ENCODE peak calls at places on chromosomes 2 and 18, in four cellular contexts. S is CD8-positive, alpha-beta T cell; W is GM13977; D is right lobe of liver. E is an unnamed sample.

GRCh38 chr2:127448526-127448925 is 30.3 kb downstream of the PROC start:
- DNase-seq in S (no peak), D (no peak), W (no peak), E (no peak)

GRCh38 chr2:68357608-68358337 is 7.3 kb upstream of the PLEK start:
- DNase-seq in W (peak), D (no peak), S (no peak), E (peak)

GRCh38 chr2:200172944-200173481 is 133.5 kb upstream of the SPATS2L start:
- DNase-seq in D (no peak), W (no peak), S (no peak), E (no peak)

GRCh38 chr2:71538656-71539265 is 85.4 kb downstream of the DYSF start:
- DNase-seq in W (no peak), D (no peak), S (peak), E (no peak)

GRCh38 chr18:44682871-44683221 is 2.2 kb downstream of the SETBP1 start:
- DNase-seq in W (peak), D (no peak), S (no peak), E (no peak)

GRCh38 chr2:239467956-239468490 is 67.2 kb upstream of the HDAC4 start:
- DNase-seq in D (no peak), W (no peak), S (no peak), E (no peak)

GRCh38 chr2:98436734-98437133 is 7.9 kb upstream of the INPP4A start:
- DNase-seq in W (no peak), S (no peak), D (no peak), E (no peak)

GRCh38 chr18:74266161-74266560 is 25.6 kb downstream of the CYB5A start:
- DNase-seq in W (no peak), S (no peak), D (no peak), E (no peak)

GRCh38 chr18:26051845-26052244 is 38.6 kb downstream of the SS18 start:
- DNase-seq in D (no peak), W (no peak), S (no peak), E (no peak)

GRCh38 chr2:222747526-222748160 is 76.2 kb downstream of the MOGAT1 start:
- DNase-seq in D (no peak), S (no peak), W (peak), E (peak)

GRCh38 chr2:203637819-203638167 is 68.6 kb upstream of the CD28 start:
- DNase-seq in D (no peak), W (no peak), S (no peak), E (no peak)

GRCh38 chr2:24721470-24721869 is 71.7 kb downstream of the PTRHD1 start:
- DNase-seq in W (no peak), S (no peak), D (peak), E (no peak)

DNA sequence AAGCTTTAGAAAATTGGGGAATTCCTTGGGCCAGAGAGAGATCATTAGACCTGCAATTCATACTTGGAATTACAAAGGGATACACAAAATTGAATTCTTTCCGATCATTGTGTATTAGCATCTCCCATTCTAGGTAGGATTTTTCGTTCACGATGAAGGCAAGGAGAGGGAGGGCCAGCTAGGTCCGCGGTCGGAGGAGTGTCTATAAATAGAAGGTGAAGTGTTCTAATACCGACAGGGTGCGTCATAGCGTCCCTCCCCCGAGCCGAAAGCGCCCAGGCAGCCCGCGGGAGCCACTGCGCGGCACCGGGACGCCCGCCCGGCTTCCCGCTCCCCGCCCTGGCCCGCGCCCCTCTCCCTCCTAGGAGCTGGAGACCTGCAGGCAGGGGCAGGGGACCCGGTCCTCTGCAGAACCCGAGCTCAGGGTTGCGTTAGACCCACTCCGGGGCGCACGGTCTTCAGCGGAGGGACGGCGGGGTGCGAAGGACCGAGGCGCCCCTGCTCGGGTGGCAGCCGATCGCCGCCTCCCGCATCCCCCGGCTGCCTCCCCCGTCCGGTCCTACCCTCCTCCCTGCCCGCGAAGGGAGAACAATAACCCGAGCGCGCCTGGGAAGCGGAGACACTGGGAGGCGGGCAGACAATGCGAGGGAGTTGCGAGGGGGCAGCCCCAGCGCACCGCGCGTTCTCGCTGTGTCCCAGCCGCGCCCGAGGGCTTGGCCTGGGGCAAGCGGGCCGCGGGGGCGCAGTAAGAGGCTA is 114.1 kb upstream of the SERTAD2 start:
- DNase-seq in W (peak), S (peak), D (peak), E (peak)
- TF ChIP-seq CTCF in W (peak), S (no peak), D (no peak), E (no peak)

DNA sequence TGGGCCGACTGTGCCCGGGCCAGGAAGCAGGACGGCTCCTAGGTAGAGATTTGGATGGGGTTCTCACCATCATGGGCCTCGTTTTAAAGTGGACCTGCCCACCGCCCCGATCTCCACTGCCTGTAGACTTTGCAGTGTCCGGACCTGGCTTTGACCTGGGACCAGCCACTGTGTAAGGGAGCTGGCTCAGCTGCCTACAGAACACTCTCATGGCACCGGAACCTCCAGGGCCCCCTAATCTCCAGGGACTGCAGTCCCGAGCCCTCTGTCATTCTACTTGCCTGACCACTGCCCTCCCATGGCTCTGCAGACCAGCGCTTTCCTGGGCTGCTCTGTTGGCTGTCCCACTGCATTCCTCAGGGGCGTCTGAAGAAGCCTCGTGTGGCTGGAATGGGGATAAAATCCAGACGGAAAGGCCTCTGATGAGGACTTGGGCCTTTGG is 120.8 kb downstream of the GLI2 start:
- DNase-seq in W (no peak), D (no peak), S (no peak), E (no peak)
- TF ChIP-seq CTCF in W (no peak), D (no peak), S (no peak), E (no peak)

DNA sequence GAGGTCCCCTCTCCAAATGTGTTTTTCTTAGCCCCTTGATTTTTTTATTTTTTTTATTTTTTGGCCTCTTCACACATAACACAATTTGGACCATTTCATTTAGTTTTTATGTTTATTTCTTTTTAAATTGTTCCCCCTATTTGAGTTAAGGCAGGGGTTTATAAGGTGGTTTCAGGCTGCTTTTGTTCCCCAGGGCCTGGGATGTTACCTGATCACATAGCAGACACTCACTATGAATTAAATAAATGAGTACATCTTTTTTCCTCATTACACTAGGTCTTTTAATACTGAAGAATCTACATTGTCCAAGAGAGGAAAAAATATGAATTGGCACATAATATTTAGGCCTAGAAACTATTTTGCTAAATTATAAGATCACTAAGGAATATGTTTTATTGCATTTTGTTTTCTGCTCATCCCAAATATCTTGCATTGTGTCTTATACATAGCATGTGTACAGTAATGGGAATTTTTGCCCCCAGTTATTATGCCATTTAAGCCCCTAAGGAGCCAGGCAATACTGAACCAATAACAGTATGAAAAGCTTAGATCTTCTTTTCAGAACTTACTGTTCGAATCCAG is 112.4 kb upstream of the MAPRE2 start:
- DNase-seq in D (no peak), S (no peak), W (no peak), E (no peak)
- TF ChIP-seq CTCF in D (no peak), S (no peak), W (no peak), E (no peak)

GRCh38 chr18:62807406-62807805 is 92.1 kb downstream of the PHLPP1 start:
- DNase-seq in W (no peak), D (no peak), S (no peak), E (no peak)

GRCh38 chr18:62797329-62797728 is 82.0 kb downstream of the PHLPP1 start:
- DNase-seq in W (no peak), D (no peak), S (no peak), E (no peak)

GRCh38 chr18:62808116-62808515 is 92.8 kb downstream of the PHLPP1 start:
- DNase-seq in W (no peak), D (no peak), S (no peak), E (no peak)

GRCh38 chr18:62799977-62800376 is 84.6 kb downstream of the PHLPP1 start:
- DNase-seq in W (no peak), D (no peak), S (no peak), E (no peak)

DNA sequence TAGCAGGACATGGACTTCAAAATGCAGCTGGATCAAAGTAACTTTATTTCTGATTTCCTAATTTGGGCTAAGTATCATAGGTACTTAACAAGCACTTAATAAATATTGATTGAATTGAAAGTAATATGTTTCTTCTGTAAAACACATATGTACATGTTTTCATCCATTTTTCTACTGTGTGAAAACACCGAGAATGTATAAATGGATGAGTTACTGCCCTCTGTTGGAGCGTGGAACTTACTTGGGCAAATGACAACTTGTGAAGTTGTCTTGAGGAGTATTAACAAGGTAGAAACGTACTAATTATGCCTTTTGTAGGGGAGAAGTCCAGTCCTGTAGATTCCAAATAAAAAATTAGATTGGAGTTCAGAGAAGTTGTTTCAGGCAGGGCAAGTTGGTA is 87.2 kb downstream of the PHLPP1 start:
- DNase-seq in S (no peak), W (no peak), D (no peak), E (no peak)
- TF ChIP-seq CTCF in S (no peak), W (no peak), D (peak), E (peak)

DNA sequence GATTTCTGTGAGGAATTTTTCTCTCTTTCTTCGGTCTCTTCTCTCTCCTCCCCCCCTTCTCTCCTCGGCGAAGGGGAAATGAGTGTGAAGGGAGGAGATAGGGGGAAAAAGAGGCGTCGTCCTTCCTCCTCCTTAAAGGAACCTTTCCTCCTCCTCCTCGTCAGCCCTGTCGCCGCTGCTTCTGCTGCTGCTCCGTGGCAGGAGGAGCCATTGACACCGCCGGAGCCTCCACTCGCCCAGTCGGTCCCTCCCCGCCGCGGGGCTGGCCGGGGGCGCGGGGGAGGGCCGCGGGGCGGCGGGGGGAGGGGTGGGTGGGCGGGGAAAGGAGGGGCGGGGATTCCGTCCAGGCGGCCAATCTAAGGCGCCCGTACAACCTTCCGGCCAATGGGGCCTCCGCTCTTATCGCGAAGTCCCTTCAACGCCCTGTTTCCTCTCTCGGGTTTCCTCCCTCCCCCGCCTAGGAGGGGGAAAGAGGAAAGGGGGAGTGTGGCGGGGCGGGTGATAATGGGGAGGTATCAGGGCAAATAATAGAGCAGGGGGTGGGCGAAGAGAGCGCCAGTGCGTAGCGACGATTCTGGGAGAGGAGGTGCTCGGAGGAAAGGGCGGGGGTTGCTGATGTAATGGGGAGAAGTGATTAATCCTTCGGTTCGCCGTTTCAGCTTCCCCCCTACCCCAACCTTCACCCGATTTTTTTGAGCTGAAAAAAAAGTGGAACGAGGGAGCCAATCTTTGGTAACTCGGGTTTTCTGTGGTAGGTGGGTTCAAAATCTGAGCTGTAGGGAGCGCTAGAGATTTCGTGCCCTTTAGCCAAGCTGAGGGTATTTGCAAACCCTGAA is at the start of gene FBXO11:
- DNase-seq in S (peak), W (peak), D (peak), E (peak)
- TF ChIP-seq CTCF in S (peak), W (peak), D (peak), E (peak)

DNA sequence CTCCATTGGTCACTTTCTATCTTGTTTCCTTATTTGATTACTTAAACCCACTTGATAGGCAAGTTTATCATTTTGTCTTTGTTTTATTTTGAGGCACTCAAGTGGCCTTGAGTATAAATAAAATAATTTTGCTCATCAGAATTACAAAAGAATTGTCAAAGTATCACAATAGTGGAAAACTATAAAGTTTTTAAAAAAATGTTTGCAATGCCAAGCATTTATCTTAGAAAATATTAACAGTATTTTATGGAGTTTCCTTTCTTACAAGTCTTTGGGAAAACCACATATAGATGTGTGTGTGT is 14.7 kb downstream of the PMS1 start:
- DNase-seq in S (no peak), W (no peak), D (no peak), E (no peak)
- TF ChIP-seq CTCF in S (no peak), W (no peak), D (no peak), E (no peak)

GRCh38 chr2:81327916-81328315 is 1023.4 kb upstream of the LRRTM1 start:
- DNase-seq in S (no peak), W (no peak), D (no peak), E (no peak)

GRCh38 chr2:81328968-81329367 is 1024.4 kb upstream of the LRRTM1 start:
- DNase-seq in D (no peak), S (no peak), W (no peak), E (no peak)

DNA sequence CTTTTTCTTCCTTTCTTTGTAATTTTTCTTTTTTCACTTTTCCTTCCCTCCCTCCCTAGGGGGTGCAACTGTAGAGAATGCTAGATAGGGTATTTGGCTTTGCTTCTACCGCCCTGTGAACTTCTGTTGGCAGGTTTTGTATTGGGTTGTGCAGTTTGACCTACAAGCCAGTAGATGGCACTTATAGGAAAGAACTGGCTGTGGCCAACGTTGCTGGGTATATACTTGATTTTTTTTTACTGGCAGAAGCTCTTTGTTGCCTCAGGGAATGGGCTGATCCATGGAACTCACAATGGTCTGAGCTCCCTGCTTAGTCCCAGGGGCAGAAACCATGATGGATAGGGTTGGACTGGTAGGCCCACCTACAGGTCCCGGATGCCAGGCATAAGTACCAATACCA is 1019.5 kb upstream of the LRRTM1 start:
- DNase-seq in S (no peak), D (no peak), W (no peak), E (no peak)
- TF ChIP-seq CTCF in S (no peak), D (no peak), W (peak), E (no peak)

E was measured in GM10248.